ENCODE peak calls at places on chromosomes 6 and 20, in four cellular contexts. One of them, this sample, is unnamed.

GRCh38 chr20:42067174-42067573 is 449.0 kb upstream of the CHD6 start:
- DNase-seq in HCT116: no peak
- DNase-seq in uterus: no peak
- DNase-seq in pancreas: no peak
- DNase-seq in this sample: no peak

GRCh38 chr6:117483645-117484016 is 1.2 kb downstream of the DCBLD1 start:
- DNase-seq in pancreas: no peak
- DNase-seq in HCT116: no peak
- DNase-seq in uterus: no peak
- DNase-seq in this sample: no peak

GRCh38 chr6:148760568-148761531 is 14.0 kb downstream of the UST start:
- DNase-seq in uterus: peak; percentile 71
- DNase-seq in HCT116: no peak
- DNase-seq in pancreas: peak; percentile 27
- DNase-seq in this sample: no peak

GRCh38 chr20:57654998-57655811 is 35.0 kb upstream of the ZBP1 start:
- DNase-seq in pancreas: no peak
- DNase-seq in HCT116: no peak
- DNase-seq in uterus: peak; percentile 19
- DNase-seq in this sample: peak; percentile 69

GRCh38 chr6:2733324-2733723 is 17.4 kb downstream of the MYLK4 start:
- DNase-seq in HCT116: no peak
- DNase-seq in pancreas: peak; percentile 66
- DNase-seq in uterus: peak; percentile 25
- DNase-seq in this sample: no peak

GRCh38 chr6:80610821-80611220 is 504.4 kb downstream of the BCKDHB start:
- DNase-seq in HCT116: no peak
- DNase-seq in pancreas: no peak
- DNase-seq in uterus: no peak
- DNase-seq in this sample: no peak

GRCh38 chr20:50558483-50558925 is 48.3 kb downstream of the PTPN1 start:
- DNase-seq in pancreas: no peak
- DNase-seq in uterus: no peak
- DNase-seq in HCT116: peak; percentile 68
- DNase-seq in this sample: no peak

GRCh38 chr6:89217308-89217999 is at the start of gene GABRR1:
- DNase-seq in uterus: no peak
- DNase-seq in HCT116: no peak
- DNase-seq in pancreas: no peak
- DNase-seq in this sample: no peak

GRCh38 chr20:17036546-17036945 is 190.3 kb upstream of the PCSK2 start:
- DNase-seq in uterus: no peak
- DNase-seq in HCT116: no peak
- DNase-seq in pancreas: no peak
- DNase-seq in this sample: no peak

GRCh38 chr6:3009930-3010329 is 10.2 kb downstream of the NQO2 start:
- DNase-seq in uterus: no peak
- DNase-seq in HCT116: no peak
- DNase-seq in pancreas: no peak
- DNase-seq in this sample: no peak

GRCh38 chr20:33811763-33812672 is 870 bp downstream of the CHMP4B start:
- DNase-seq in uterus: peak; percentile 76
- DNase-seq in pancreas: peak; percentile 54
- DNase-seq in HCT116: no peak
- DNase-seq in this sample: peak; percentile 83

GRCh38 chr6:95511404-95511803 is 65.9 kb upstream of the MANEA start:
- DNase-seq in uterus: no peak
- DNase-seq in HCT116: no peak
- DNase-seq in pancreas: no peak
- DNase-seq in this sample: no peak

GRCh38 chr20:49475292-49475691 is 7.2 kb downstream of the KCNB1 start:
- DNase-seq in pancreas: no peak
- DNase-seq in HCT116: no peak
- DNase-seq in uterus: no peak
- DNase-seq in this sample: no peak

GRCh38 chr6:4210619-4211419 is 75.4 kb upstream of the ECI2 start:
- DNase-seq in uterus: peak; percentile 44
- DNase-seq in HCT116: peak; percentile 41
- DNase-seq in pancreas: no peak
- DNase-seq in this sample: no peak

GRCh38 chr6:26088344-26088743 is 1.1 kb downstream of the HFE start:
- DNase-seq in pancreas: no peak
- DNase-seq in HCT116: no peak
- DNase-seq in uterus: peak; percentile 28
- DNase-seq in this sample: no peak

GRCh38 chr20:58523072-58523681 is 8.0 kb upstream of the APCDD1L start:
- DNase-seq in HCT116: no peak
- DNase-seq in uterus: no peak
- DNase-seq in pancreas: no peak
- DNase-seq in this sample: peak; percentile 53

GRCh38 chr20:5643936-5644335 is 106.3 kb upstream of the SHLD1 start:
- DNase-seq in HCT116: no peak
- DNase-seq in uterus: no peak
- DNase-seq in pancreas: no peak
- DNase-seq in this sample: no peak

DNA sequence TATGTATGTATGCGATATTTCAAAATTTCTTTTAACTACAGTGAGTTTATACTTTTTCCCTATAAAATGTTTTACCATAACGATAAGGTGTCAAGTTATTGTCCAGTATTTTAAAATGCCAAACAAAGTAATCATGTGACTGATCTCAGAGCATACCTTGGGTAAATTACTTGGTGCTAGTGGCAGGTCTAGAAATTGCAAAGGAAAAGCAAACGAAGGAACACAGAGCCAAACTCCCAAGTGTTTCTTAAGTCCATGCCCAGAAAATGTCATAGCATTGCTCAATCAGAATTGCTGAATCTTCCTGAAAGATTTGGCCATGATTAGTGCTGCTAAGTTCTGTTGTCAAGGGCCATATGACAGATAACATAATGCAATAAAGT is 77.5 kb downstream of the CAP2 start:
- DNase-seq in uterus: peak; percentile 60
- DNase-seq in HCT116: no peak
- DNase-seq in pancreas: no peak
- DNase-seq in this sample: no peak
- H3K27ac ChIP-seq in uterus: peak overlapping the region; percentile 79
- H3K27ac ChIP-seq in HCT116: no peak overlapping the region
- H3K27ac ChIP-seq in pancreas: no peak overlapping the region
- H3K27ac ChIP-seq in this sample: peak overlapping the region; percentile 65

DNA sequence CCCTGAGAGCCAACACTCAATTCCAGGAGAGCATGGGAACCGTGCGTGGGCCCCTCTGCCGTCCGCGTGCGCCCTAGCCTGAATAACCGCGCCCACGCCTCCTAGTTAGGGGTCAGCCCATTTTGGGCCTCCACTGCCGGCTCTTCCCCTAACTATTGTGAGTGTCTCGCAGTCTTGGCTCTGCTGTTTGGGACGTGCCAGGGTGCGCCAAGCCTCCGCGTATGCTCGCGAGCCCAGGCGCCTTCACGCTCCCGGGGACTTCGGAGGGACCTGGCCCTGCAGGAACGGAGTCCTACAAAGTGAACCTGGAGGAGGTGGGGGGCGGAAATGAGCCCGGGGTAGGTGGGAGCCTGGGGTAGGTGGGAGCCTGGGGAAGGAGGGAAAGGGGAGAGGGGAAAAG is 813 bp upstream of the GCM2 start:
- DNase-seq in uterus: no peak
- DNase-seq in pancreas: no peak
- DNase-seq in HCT116: no peak
- DNase-seq in this sample: no peak
- H3K4me3 ChIP-seq in uterus: no peak overlapping the region
- H3K4me3 ChIP-seq in pancreas: no peak overlapping the region
- H3K4me3 ChIP-seq in HCT116: no peak overlapping the region
- H3K4me3 ChIP-seq in this sample: no peak overlapping the region

GRCh38 chr6:150719861-150720260 is 120.2 kb downstream of the PLEKHG1 start:
- DNase-seq in uterus: no peak
- DNase-seq in pancreas: no peak
- DNase-seq in HCT116: no peak
- DNase-seq in this sample: no peak
- H3K27ac ChIP-seq in uterus: no peak overlapping the region
- H3K27ac ChIP-seq in pancreas: no peak overlapping the region
- H3K27ac ChIP-seq in HCT116: no peak overlapping the region
- H3K27ac ChIP-seq in this sample: no peak overlapping the region

GRCh38 chr6:28553384-28553985 is 27.8 kb downstream of the GPX5 start:
- DNase-seq in pancreas: no peak
- DNase-seq in HCT116: no peak
- DNase-seq in uterus: no peak
- DNase-seq in this sample: no peak
- H3K4me3 ChIP-seq in pancreas: no peak overlapping the region
- H3K4me3 ChIP-seq in HCT116: no peak overlapping the region
- H3K4me3 ChIP-seq in uterus: no peak overlapping the region
- H3K4me3 ChIP-seq in this sample: peak overlapping the region; percentile 16

GRCh38 chr6:137763436-137763835 is 103.6 kb upstream of the TNFAIP3 start:
- DNase-seq in uterus: no peak
- DNase-seq in pancreas: no peak
- DNase-seq in HCT116: no peak
- DNase-seq in this sample: no peak

GRCh38 chr6:137761072-137761471 is 106.0 kb upstream of the TNFAIP3 start:
- DNase-seq in HCT116: no peak
- DNase-seq in uterus: no peak
- DNase-seq in pancreas: no peak
- DNase-seq in this sample: no peak

GRCh38 chr6:137763861-137764260 is 103.2 kb upstream of the TNFAIP3 start:
- DNase-seq in HCT116: no peak
- DNase-seq in uterus: no peak
- DNase-seq in pancreas: no peak
- DNase-seq in this sample: no peak

GRCh38 chr6:137761487-137761886 is 105.6 kb upstream of the TNFAIP3 start:
- DNase-seq in HCT116: no peak
- DNase-seq in pancreas: no peak
- DNase-seq in uterus: no peak
- DNase-seq in this sample: no peak

GRCh38 chr6:137762168-137763090 is 104.6 kb upstream of the TNFAIP3 start:
- DNase-seq in uterus: no peak
- DNase-seq in HCT116: no peak
- DNase-seq in pancreas: no peak
- DNase-seq in this sample: no peak
- H3K27ac ChIP-seq in uterus: no peak overlapping the region
- H3K27ac ChIP-seq in HCT116: no peak overlapping the region
- H3K27ac ChIP-seq in pancreas: no peak overlapping the region
- H3K27ac ChIP-seq in this sample: no peak overlapping the region

DNA sequence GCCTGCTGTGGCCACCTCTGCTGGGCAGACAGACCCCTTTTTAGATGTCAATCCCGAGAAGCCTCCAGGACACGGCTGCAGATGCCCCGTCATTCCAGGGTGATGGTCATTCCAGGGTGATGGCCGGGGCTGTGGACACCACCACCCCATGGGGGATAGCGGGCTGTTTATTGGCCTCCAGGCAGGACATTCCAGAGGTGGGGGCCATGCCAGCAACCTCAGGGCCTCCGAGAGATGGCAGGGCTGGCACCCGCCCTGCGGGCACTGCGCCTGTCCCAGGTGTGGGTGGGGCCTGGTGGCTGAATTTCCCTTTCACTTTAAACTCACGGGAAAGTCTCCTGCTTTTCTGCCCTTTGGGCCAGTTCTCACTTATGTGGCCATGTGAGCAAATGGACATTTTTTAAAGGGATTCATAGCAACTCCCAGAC is 14.5 kb downstream of the COL9A3 start:
- DNase-seq in uterus: no peak
- DNase-seq in pancreas: peak; percentile 36
- DNase-seq in HCT116: no peak
- DNase-seq in this sample: no peak
- H3K4me3 ChIP-seq in uterus: no peak overlapping the region
- H3K4me3 ChIP-seq in pancreas: no peak overlapping the region
- H3K4me3 ChIP-seq in HCT116: no peak overlapping the region
- H3K4me3 ChIP-seq in this sample: no peak overlapping the region

DNA sequence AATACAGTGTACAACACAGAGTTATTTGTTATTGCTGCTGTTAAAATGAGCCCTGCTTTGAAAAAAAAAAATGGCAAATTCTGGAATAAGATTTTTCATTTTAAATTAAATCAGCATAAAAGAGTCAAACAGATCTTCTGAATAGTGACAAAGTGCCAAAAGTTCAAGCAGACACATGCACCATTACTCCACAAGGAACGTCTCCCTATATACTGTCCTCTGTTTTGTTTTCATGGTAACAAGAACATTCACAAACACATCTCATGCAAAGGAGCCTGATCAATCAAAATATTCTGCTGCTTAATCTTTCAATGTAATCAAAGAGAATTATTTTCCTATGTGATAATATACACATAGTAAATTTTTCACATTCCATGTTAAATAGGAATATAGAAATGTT is 2.7 kb downstream of the HIVEP2 start:
- DNase-seq in uterus: no peak
- DNase-seq in HCT116: no peak
- DNase-seq in pancreas: no peak
- DNase-seq in this sample: no peak
- H3K27ac ChIP-seq in uterus: no peak overlapping the region
- H3K27ac ChIP-seq in HCT116: no peak overlapping the region
- H3K27ac ChIP-seq in pancreas: no peak overlapping the region
- H3K27ac ChIP-seq in this sample: no peak overlapping the region